ENCODE peak calls at places on chromosomes 1 and 21, in ten cellular contexts. D, N, T, V, E, F, B, R, G and S are unnamed samples.

GRCh38 chr1:226135059-226135651 is 51.4 kb downstream of the ACBD3 start:
- DNase-seq in D (no peak), N (peak; percentile 81), T (no peak), V (peak; percentile 90), E (no peak), F (peak; percentile 82), B (peak; percentile 37), R (peak; percentile 61), G (no peak), S (no peak)

GRCh38 chr1:219128957-219129356 is 44.7 kb upstream of the LYPLAL1 start:
- DNase-seq in D (no peak), N (no peak), T (no peak), V (no peak), E (no peak), F (no peak), B (no peak), R (no peak), G (no peak), S (no peak)

GRCh38 chr1:85027242-85027983 is 20.9 kb downstream of the MCOLN3 start:
- DNase-seq in D (no peak), N (no peak), T (no peak), V (no peak), E (no peak), F (no peak), B (no peak), R (no peak), G (no peak), S (no peak)

GRCh38 chr1:34371829-34372532 is 195.3 kb downstream of the C1orf94 start:
- DNase-seq in D (no peak), N (no peak), T (no peak), V (peak; percentile 87), E (no peak), F (peak; percentile 1), B (no peak), R (no peak), G (no peak), S (no peak)

GRCh38 chr1:203122159-203122558 is 5.4 kb upstream of the ADORA1 start:
- DNase-seq in D (no peak), N (no peak), T (no peak), V (no peak), E (no peak), F (no peak), B (no peak), R (no peak), G (no peak), S (no peak)

GRCh38 chr1:184567648-184568047 is 180.8 kb downstream of the C1orf21 start:
- DNase-seq in D (no peak), N (no peak), T (no peak), V (no peak), E (no peak), F (no peak), B (no peak), R (no peak), G (no peak), S (no peak)

GRCh38 chr1:4397196-4397595 is 257.2 kb upstream of the AJAP1 start:
- DNase-seq in D (no peak), N (no peak), T (no peak), V (no peak), E (no peak), F (no peak), B (no peak), R (no peak), G (no peak), S (no peak)

GRCh38 chr1:32782086-32782485 is 35.1 kb downstream of the YARS1 start:
- DNase-seq in D (no peak), N (no peak), T (no peak), V (no peak), E (no peak), F (no peak), B (peak; percentile 26), R (no peak), G (no peak), S (no peak)

GRCh38 chr1:170354679-170355078 is 177.3 kb upstream of the GORAB start:
- DNase-seq in D (no peak), N (no peak), T (no peak), V (no peak), E (no peak), F (no peak), B (no peak), R (no peak), G (no peak), S (no peak)

GRCh38 chr1:170355267-170355801 is 176.6 kb upstream of the GORAB start:
- DNase-seq in D (no peak), N (no peak), T (no peak), V (no peak), E (no peak), F (no peak), B (no peak), R (no peak), G (no peak), S (no peak)

GRCh38 chr1:170357750-170358149 is 174.2 kb upstream of the GORAB start:
- DNase-seq in D (no peak), N (no peak), T (no peak), V (no peak), E (no peak), F (no peak), B (no peak), R (no peak), G (no peak), S (no peak)

GRCh38 chr1:170354216-170354615 is 177.8 kb upstream of the GORAB start:
- DNase-seq in D (no peak), N (no peak), T (no peak), V (no peak), E (no peak), F (no peak), B (no peak), R (no peak), G (no peak), S (no peak)

GRCh38 chr1:170356585-170356984 is 175.4 kb upstream of the GORAB start:
- DNase-seq in D (no peak), N (no peak), T (no peak), V (no peak), E (no peak), F (no peak), B (no peak), R (no peak), G (no peak), S (no peak)
- TF ChIP-seq POLR2AphosphoS5 in D (no peak), N (no peak), T (no peak), V (no peak), E (no peak), F (no peak), B (no peak), R (no peak), G (no peak), S (no peak)

GRCh38 chr21:23858878-23859277 is 1748.4 kb downstream of the MRPL39 start:
- DNase-seq in D (no peak), N (no peak), T (no peak), V (no peak), E (peak; percentile 16), F (no peak), B (no peak), R (no peak), G (no peak), S (no peak)

GRCh38 chr21:23853796-23854379 is 1753.4 kb downstream of the MRPL39 start:
- DNase-seq in D (no peak), N (no peak), T (no peak), V (no peak), E (peak; percentile 50), F (no peak), B (peak; percentile 24), R (no peak), G (no peak), S (peak; percentile 3)
- TF ChIP-seq POLR2A in D (no peak), N (no peak), T (no peak), V (no peak), E (no peak), F (no peak), B (no peak), R (no peak), G (no peak), S (no peak)

GRCh38 chr1:237981223-237981622 is 90.5 kb upstream of the ZP4 start:
- DNase-seq in D (no peak), N (no peak), T (no peak), V (no peak), E (no peak), F (no peak), B (no peak), R (no peak), G (no peak), S (no peak)

DNA sequence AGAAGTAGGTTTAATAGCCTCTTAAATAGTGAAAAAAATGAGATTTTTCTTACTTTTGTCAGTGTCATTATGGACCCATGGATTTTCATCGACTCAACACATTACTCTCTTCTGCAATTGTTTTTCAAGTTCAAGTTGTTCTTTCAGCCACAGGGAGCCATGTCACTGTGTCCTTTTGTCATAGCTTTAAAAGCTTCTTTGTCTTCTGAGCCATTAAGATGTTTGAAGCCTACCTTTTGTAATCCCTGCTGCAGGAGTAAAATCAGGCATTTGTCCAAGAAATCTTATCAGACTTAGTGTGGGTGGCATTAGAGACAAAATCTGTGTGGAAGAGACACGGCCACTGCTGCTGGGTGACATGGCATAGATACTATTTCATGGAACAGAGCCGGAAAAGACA is 92.8 kb upstream of the ZP4 start:
- DNase-seq in D (no peak), N (no peak), T (no peak), V (no peak), E (no peak), F (no peak), B (no peak), R (no peak), G (no peak), S (no peak)
- TF ChIP-seq POLR2AphosphoS5 in D (no peak), N (no peak), T (no peak), V (no peak), E (no peak), F (no peak), B (no peak), R (no peak), G (no peak), S (no peak)

GRCh38 chr21:44911384-44912157 is 9.1 kb downstream of the ITGB2 start:
- DNase-seq in D (no peak), N (peak; percentile 90), T (peak; percentile 63), V (no peak), E (peak; percentile 79), F (peak; percentile 85), B (peak; percentile 71), R (peak; percentile 86), G (no peak), S (peak; percentile 79)

GRCh38 chr21:44910229-44911065 is 10.3 kb downstream of the ITGB2 start:
- DNase-seq in D (no peak), N (no peak), T (no peak), V (no peak), E (no peak), F (no peak), B (no peak), R (no peak), G (no peak), S (no peak)

GRCh38 chr21:44913425-44914175 is 7.1 kb downstream of the ITGB2 start:
- DNase-seq in D (no peak), N (no peak), T (no peak), V (no peak), E (no peak), F (no peak), B (no peak), R (no peak), G (no peak), S (no peak)

GRCh38 chr21:44911066-44911383 is 9.7 kb downstream of the ITGB2 start:
- DNase-seq in D (no peak), N (no peak), T (no peak), V (no peak), E (no peak), F (no peak), B (no peak), R (no peak), G (no peak), S (no peak)

DNA sequence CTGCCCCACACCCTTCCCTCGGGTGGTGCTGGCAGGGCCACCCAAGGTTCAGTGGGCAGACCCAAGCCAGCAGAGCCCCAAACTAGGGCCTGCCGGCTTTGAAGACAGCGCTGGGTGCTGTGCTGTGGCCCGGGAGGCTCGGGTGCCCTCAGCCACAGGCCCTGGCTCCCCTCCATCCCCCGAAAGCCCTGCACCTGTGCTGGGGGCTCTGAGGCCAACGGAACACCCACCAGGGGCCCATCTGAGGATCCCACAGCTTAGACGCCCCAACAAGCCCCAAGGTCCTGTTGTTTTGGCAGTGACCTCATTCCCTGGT is 8.6 kb downstream of the ITGB2 start:
- DNase-seq in D (no peak), N (no peak), T (no peak), V (no peak), E (no peak), F (no peak), B (no peak), R (no peak), G (no peak), S (no peak)
- TF ChIP-seq POLR2A in D (no peak), N (no peak), T (no peak), V (no peak), E (no peak), F (no peak), B (no peak), R (no peak), G (no peak), S (no peak)